ENCODE peak calls at places on chromosomes 3 and 15, in five cellular contexts. J is GM12878; P is CD8-positive, alpha-beta memory T cell; B is psoas muscle; I is uterus. Y is an unnamed sample.

GRCh38 chr3:61227799-61228198 is 23.5 kb downstream of the FHIT start:
- DNase-seq in P (no peak), I (no peak), J (no peak), B (no peak), Y (no peak)

GRCh38 chr3:48119495-48120193 is 68.6 kb downstream of the CDC25A start:
- DNase-seq in J (no peak), P (no peak), I (peak; percentile 70), B (peak; percentile 65), Y (no peak)

GRCh38 chr15:88627463-88627862 is 6.3 kb downstream of the AEN start:
- DNase-seq in P (no peak), J (no peak), I (no peak), B (no peak), Y (peak; percentile 70)

GRCh38 chr3:25405335-25405734 is 22.7 kb upstream of the RARB start:
- DNase-seq in I (no peak), B (no peak), P (no peak), J (no peak), Y (no peak)

GRCh38 chr3:48639944-48640606 is 4.8 kb upstream of the SLC26A6 start:
- DNase-seq in B (no peak), J (no peak), I (no peak), P (no peak), Y (no peak)

GRCh38 chr3:44875596-44875995 is 1.2 kb downstream of the TGM4 start:
- DNase-seq in I (no peak), J (no peak), B (no peak), P (no peak), Y (no peak)

GRCh38 chr3:50525987-50526386 is 22.6 kb upstream of the CACNA2D2 start:
- DNase-seq in I (no peak), J (no peak), B (peak; percentile 32), P (peak; percentile 16), Y (no peak)

GRCh38 chr15:23518104-23518503 is 47.4 kb upstream of the MKRN3 start:
- DNase-seq in I (no peak), B (no peak), P (no peak), J (no peak), Y (no peak)

GRCh38 chr3:146646251-146646650 is 41.1 kb upstream of the PLSCR5 start:
- DNase-seq in J (no peak), B (no peak), P (no peak), I (no peak), Y (no peak)

GRCh38 chr3:113018461-113019181 is 27.8 kb downstream of the GTPBP8 start:
- DNase-seq in J (no peak), B (no peak), I (no peak), P (no peak), Y (no peak)

GRCh38 chr3:9715764-9716437 is 12.3 kb downstream of the CPNE9 start:
- DNase-seq in B (peak; percentile 70), I (peak; percentile 94), P (no peak), J (no peak), Y (no peak)

GRCh38 chr3:13347390-13347966 is 72.6 kb downstream of the NUP210 start:
- DNase-seq in J (no peak), P (no peak), B (no peak), I (no peak), Y (no peak)

GRCh38 chr15:90706394-90707327 is 10.5 kb upstream of the BLM start:
- DNase-seq in I (no peak), P (no peak), J (no peak), B (no peak), Y (no peak)

GRCh38 chr3:138646008-138646407 is 37.4 kb downstream of the FAIM start:
- DNase-seq in B (no peak), P (no peak), I (no peak), J (no peak), Y (no peak)

DNA sequence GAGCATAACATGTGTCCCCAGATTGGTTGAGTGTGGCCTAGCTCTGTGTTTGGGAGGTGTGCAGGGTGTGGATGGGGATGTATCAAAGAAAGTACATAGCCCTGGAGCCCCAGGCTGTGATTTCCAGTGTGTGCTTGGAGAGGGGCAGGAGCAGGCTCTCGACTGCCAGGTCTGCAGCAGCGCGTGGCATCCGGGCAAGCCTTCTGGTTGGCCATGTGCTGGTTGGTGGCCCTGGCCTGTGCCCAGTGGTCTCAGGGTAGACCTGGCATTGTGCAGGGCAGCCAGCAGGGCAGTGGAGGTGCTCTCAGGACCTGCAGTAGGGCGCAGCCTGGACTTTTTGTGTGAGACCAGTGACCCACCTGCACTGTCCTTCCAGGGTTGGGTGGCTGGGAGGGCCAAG is 231.5 kb downstream of the UBE3A start:
- DNase-seq in J (no peak), B (no peak), P (no peak), I (no peak), Y (no peak)
- H3K9me3 ChIP-seq in J (peaks cover 1% of the 10 kb centered on the region), B (no peaks in the 10 kb centered on the region), P (no peaks in the 10 kb centered on the region), I (no peaks in the 10 kb centered on the region), Y (peaks cover 8% of the 10 kb centered on the region)

DNA sequence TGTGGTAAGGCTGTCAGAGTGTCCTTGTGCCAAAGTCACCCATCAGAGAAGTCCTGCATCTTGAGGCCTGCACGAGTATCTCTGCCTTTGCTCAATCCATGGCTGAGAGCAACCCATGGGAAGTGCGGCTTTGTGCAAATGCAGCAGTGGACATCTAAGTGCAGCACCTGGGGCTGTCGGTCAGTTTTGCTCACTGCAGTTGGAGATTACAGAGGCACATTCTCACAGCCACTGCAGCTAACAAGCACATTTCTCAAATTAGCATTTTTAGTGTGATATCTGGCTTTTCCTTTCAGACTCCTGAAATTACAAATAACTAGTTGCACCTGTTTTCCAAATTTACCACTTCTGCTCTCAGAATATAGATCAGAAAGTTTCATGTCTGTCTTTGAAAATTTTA is 81.5 kb upstream of the DAZL start:
- DNase-seq in J (no peak), I (no peak), P (no peak), B (no peak), Y (no peak)
- H3K9me3 ChIP-seq in J (no peaks in the 10 kb centered on the region), I (no peaks in the 10 kb centered on the region), P (no peaks in the 10 kb centered on the region), B (no peaks in the 10 kb centered on the region), Y (no peaks in the 10 kb centered on the region)

GRCh38 chr15:26378304-26378703 is 394.6 kb downstream of the GABRB3 start:
- DNase-seq in I (no peak), J (no peak), B (no peak), P (no peak), Y (no peak)

GRCh38 chr15:26372712-26373111 is 400.2 kb downstream of the GABRB3 start:
- DNase-seq in I (no peak), J (no peak), B (no peak), P (no peak), Y (no peak)

GRCh38 chr15:26376243-26376642 is 396.6 kb downstream of the GABRB3 start:
- DNase-seq in B (no peak), J (no peak), P (no peak), I (no peak), Y (no peak)
- H3K9me3 ChIP-seq in B (peaks cover 12% of the 10 kb centered on the region), J (no peaks in the 10 kb centered on the region), P (no peaks in the 10 kb centered on the region), I (no peaks in the 10 kb centered on the region), Y (peaks cover 16% of the 10 kb centered on the region)

GRCh38 chr15:24986653-24987052 is 31.9 kb downstream of the SNRPN start:
- DNase-seq in J (no peak), B (no peak), I (no peak), P (no peak), Y (no peak)
- H3K9me3 ChIP-seq in J (no peaks in the 10 kb centered on the region), B (peaks cover 20% of the 10 kb centered on the region), I (no peaks in the 10 kb centered on the region), P (peaks cover 17% of the 10 kb centered on the region), Y (peaks cover 78% of the 10 kb centered on the region)

GRCh38 chr3:312170-312569 is 115.6 kb downstream of the CHL1 start:
- DNase-seq in P (no peak), I (no peak), B (no peak), J (no peak), Y (no peak)

GRCh38 chr3:307182-307581 is 110.6 kb downstream of the CHL1 start:
- DNase-seq in B (no peak), P (no peak), I (no peak), J (no peak), Y (no peak)

GRCh38 chr3:308597-309321 is 112.2 kb downstream of the CHL1 start:
- DNase-seq in J (no peak), B (no peak), I (no peak), P (no peak), Y (no peak)
- H3K9me3 ChIP-seq in J (no peaks in the 10 kb centered on the region), B (no peaks in the 10 kb centered on the region), I (no peaks in the 10 kb centered on the region), P (no peaks in the 10 kb centered on the region), Y (no peaks in the 10 kb centered on the region)